ENCODE peak calls at places on chromosomes 5 and 9, in six cellular contexts. E is tibial nerve, T is lower leg skin, V is uterus, B is HCT116, C is GM12891. S is an unnamed sample.
A peak's percentile ranks its signal among the peaks of the same experiment; 100 is the strongest.

GRCh38 chr5:2675548-2675947 is 75.9 kb downstream of the IRX2 start:
- DNase-seq in E (no peak), T (peak; percentile 15), V (no peak), B (no peak), C (no peak), S (no peak)

GRCh38 chr5:174644918-174645317 is 79.5 kb upstream of the MSX2 start:
- DNase-seq in E (no peak), T (no peak), V (no peak), B (no peak), C (no peak), S (no peak)

GRCh38 chr5:135024956-135025729 is 8.9 kb downstream of the PITX1 start:
- DNase-seq in E (no peak), T (no peak), V (no peak), B (peak; percentile 55), C (no peak), S (peak; percentile 87)

GRCh38 chr9:128382261-128382660 is 11.1 kb downstream of the URM1 start:
- DNase-seq in E (no peak), T (no peak), V (no peak), B (no peak), C (no peak), S (no peak)

GRCh38 chr9:114898741-114899140 is 31.6 kb downstream of the TNFSF8 start:
- DNase-seq in E (no peak), T (peak; percentile 40), V (no peak), B (no peak), C (peak; percentile 10), S (no peak)

GRCh38 chr5:1860949-1861348 is 21.8 kb downstream of the IRX4 start:
- DNase-seq in E (no peak), T (no peak), V (no peak), B (no peak), C (no peak), S (no peak)

GRCh38 chr5:32076699-32077695 is 97.1 kb downstream of the GOLPH3 start:
- DNase-seq in E (peak; percentile 87), T (peak; percentile 48), V (peak; percentile 50), B (peak; percentile 34), C (no peak), S (peak; percentile 31)

GRCh38 chr5:10424124-10424731 is 17.5 kb upstream of the ROPN1L start:
- DNase-seq in E (no peak), T (no peak), V (no peak), B (peak; percentile 8), C (no peak), S (no peak)

GRCh38 chr9:110980261-110980660 is 58.0 kb downstream of the LPAR1 start:
- DNase-seq in E (no peak), T (no peak), V (no peak), B (no peak), C (no peak), S (no peak)

GRCh38 chr5:13325765-13326164 is 618.7 kb downstream of the DNAH5 start:
- DNase-seq in E (no peak), T (no peak), V (no peak), B (no peak), C (no peak), S (no peak)

GRCh38 chr5:125603321-125603720 is 819.9 kb upstream of the GRAMD2B start:
- DNase-seq in E (no peak), T (no peak), V (no peak), B (no peak), C (no peak), S (no peak)

GRCh38 chr5:1522601-1523479 is 920 bp downstream of the LPCAT1 start:
- DNase-seq in E (no peak), T (no peak), V (peak; percentile 26), B (no peak), C (no peak), S (no peak)

GRCh38 chr9:136759001-136759400 is 958 bp upstream of the LCN8 start:
- DNase-seq in E (no peak), T (no peak), V (no peak), B (no peak), C (no peak), S (no peak)

GRCh38 chr9:78462616-78463015 is 165.7 kb downstream of the PSAT1 start:
- DNase-seq in E (no peak), T (no peak), V (no peak), B (no peak), C (no peak), S (no peak)

GRCh38 chr9:135338546-135338945 is 141.0 kb upstream of the PPP1R26 start:
- DNase-seq in E (no peak), T (no peak), V (no peak), B (no peak), C (no peak), S (no peak)

GRCh38 chr5:42656661-42657035 is 100.0 kb upstream of the CCDC152 start:
- DNase-seq in E (no peak), T (no peak), V (no peak), B (no peak), C (no peak), S (no peak)

GRCh38 chr9:115254781-115255180 is 136.8 kb upstream of the TNC start:
- DNase-seq in E (no peak), T (no peak), V (no peak), B (no peak), C (no peak), S (no peak)

GRCh38 chr9:136339173-136339957 is 12.0 kb downstream of the GPSM1 start:
- DNase-seq in E (peak; percentile 53), T (no peak), V (peak; percentile 55), B (no peak), C (peak; percentile 93), S (peak; percentile 98)

GRCh38 chr5:1174122-1174936 is 27.1 kb upstream of the SLC6A19 start:
- DNase-seq in E (peak; percentile 60), T (no peak), V (peak; percentile 34), B (peak; percentile 81), C (no peak), S (peak; percentile 91)

GRCh38 chr9:134040176-134040565 is 14.9 kb downstream of the BRD3OS start:
- DNase-seq in E (no peak), T (no peak), V (no peak), B (no peak), C (no peak), S (no peak)

GRCh38 chr5:17024686-17025180 is 88.6 kb upstream of the MYO10 start:
- DNase-seq in E (no peak), T (no peak), V (no peak), B (no peak), C (no peak), S (peak; percentile 49)

GRCh38 chr5:95595289-95595931 is 24.5 kb upstream of the GPR150 start:
- DNase-seq in E (no peak), T (no peak), V (no peak), B (no peak), C (no peak), S (no peak)

GRCh38 chr5:170632985-170633234 is 129.1 kb downstream of the KCNIP1 start:
- DNase-seq in E (peak; percentile 38), T (no peak), V (peak; percentile 77), B (no peak), C (peak; percentile 79), S (no peak)

GRCh38 chr5:114360816-114361723 is 800 bp upstream of the KCNN2 start:
- DNase-seq in E (no peak), T (no peak), V (peak; percentile 16), B (no peak), C (peak; percentile 45), S (no peak)

GRCh38 chr9:111627260-111627963 is 3.7 kb upstream of the DNAJC25 start:
- DNase-seq in E (no peak), T (no peak), V (no peak), B (no peak), C (no peak), S (no peak)

GRCh38 chr9:18330736-18331335 is 143.1 kb upstream of the ADAMTSL1 start:
- DNase-seq in E (no peak), T (no peak), V (no peak), B (no peak), C (no peak), S (no peak)

GRCh38 chr9:92295240-92295790 is 1.8 kb upstream of the IARS1 start:
- DNase-seq in E (no peak), T (no peak), V (no peak), B (no peak), C (no peak), S (no peak)
- TF ChIP-seq POLR2A in E (no peak), T (no peak), V (no peak), B (no peak), C (no peak), S (no peak)

GRCh38 chr5:72477176-72477575 is 30.0 kb downstream of the ZNF366 start:
- DNase-seq in E (no peak), T (no peak), V (no peak), B (no peak), C (no peak), S (no peak)
- TF ChIP-seq POLR2A in E (no peak), T (no peak), V (no peak), B (no peak), C (no peak), S (no peak)

GRCh38 chr9:4844439-4844838 is 51.7 kb downstream of the RCL1 start:
- DNase-seq in E (no peak), T (no peak), V (no peak), B (no peak), C (no peak), S (no peak)

GRCh38 chr9:4844031-4844430 is 51.3 kb downstream of the RCL1 start:
- DNase-seq in E (no peak), T (no peak), V (no peak), B (no peak), C (no peak), S (no peak)

GRCh38 chr9:4842734-4843133 is 50.0 kb downstream of the RCL1 start:
- DNase-seq in E (no peak), T (no peak), V (no peak), B (no peak), C (no peak), S (no peak)

GRCh38 chr9:4840018-4840417 is 47.3 kb downstream of the RCL1 start:
- DNase-seq in E (no peak), T (no peak), V (no peak), B (no peak), C (no peak), S (no peak)

DNA sequence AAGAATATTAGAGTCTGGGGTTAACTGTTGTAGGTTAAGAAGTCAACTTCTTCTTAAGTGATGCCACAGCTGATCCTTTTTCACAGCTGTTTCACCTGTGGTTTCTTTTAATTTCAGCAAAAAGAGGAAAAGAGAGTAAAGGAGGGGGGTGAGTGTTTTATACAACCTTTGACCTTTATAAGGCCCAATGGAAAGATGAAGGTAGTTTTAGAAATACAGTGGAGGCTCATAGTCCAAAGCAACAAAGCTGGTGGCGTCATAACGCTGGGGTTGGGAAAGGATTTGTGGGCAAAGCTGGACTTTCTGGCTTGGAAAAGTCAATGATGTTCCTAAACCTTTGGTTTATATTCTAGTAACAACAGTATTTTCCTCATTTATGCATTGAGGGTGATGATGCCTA is 49.5 kb downstream of the RCL1 start:
- DNase-seq in E (no peak), T (no peak), V (no peak), B (no peak), C (no peak), S (no peak)
- TF ChIP-seq POLR2A in E (no peak), T (no peak), V (no peak), B (no peak), C (no peak), S (no peak)

DNA sequence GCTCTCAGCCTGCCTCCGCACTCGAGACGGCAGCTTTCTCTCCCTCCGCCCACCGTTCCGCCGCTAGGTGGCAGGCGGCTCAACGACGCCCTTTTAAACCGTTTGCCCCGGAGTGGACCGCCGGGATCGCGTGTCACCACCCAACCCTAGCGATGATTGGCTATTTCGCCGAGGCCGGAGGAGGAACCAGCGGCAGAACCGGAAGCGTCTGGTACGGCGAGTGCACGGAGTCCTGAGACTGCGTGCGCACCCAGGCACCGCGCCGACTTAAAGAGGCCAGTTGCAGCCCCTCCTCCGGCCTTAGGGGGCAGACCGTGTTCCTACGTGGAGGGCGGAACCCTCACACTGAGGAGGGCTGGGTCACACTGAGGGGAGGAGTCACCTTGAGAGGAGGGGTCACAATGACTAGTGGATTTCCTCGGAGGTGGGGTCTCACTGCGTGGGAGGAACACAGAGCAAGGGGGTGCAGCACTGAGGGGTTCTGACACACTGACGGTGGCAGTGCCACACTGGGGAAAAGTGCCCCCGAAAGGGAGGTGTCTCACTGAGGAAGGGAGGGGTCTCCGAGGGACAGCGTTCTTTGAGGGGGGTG is 980 bp upstream of the TESK1 start:
- DNase-seq in E (peak; percentile 98), T (peak; percentile 99), V (peak; percentile 99), B (peak; percentile 99), C (peak; percentile 92), S (peak; percentile 96)
- TF ChIP-seq POLR2A in E (peak; percentile 28), T (no peak), V (peak; percentile 75), B (peak; percentile 73), C (peak; percentile 67), S (peak; percentile 54)

S was measured in H54.